ENCODE peak calls at places on chromosome X, in seven cellular contexts. Q, G, K, B, J, W and F are unnamed samples.

GRCh38 chrX:118685393-118685792 is 42.0 kb upstream of the IL13RA1 start:
- DNase-seq in K (no peak), J (no peak), B (no peak), G (no peak), W (no peak), Q (no peak), F (no peak)

GRCh38 chrX:130974323-130974722 is 71.3 kb upstream of the ENOX2 start:
- DNase-seq in J (no peak), G (no peak), B (no peak), K (no peak), W (peak; percentile 1), Q (no peak), F (no peak)

GRCh38 chrX:19751068-19751467 is 136.3 kb downstream of the SH3KBP1 start:
- DNase-seq in W (no peak), G (no peak), J (peak; percentile 37), K (no peak), B (no peak), Q (no peak), F (no peak)

GRCh38 chrX:12978205-12979010 is 3.5 kb downstream of the TMSB4X start:
- DNase-seq in B (peak; percentile 75), Q (peak; percentile 71), G (peak; percentile 81), W (peak; percentile 88), K (no peak), J (peak; percentile 84), F (no peak)

GRCh38 chrX:29231800-29232199 is 644.6 kb downstream of the IL1RAPL1 start:
- DNase-seq in K (no peak), W (peak; percentile 15), G (peak; percentile 2), J (no peak), Q (no peak), B (no peak), F (no peak)

GRCh38 chrX:121163443-121163842 is 116.0 kb downstream of the GLUD2 start:
- DNase-seq in B (no peak), W (no peak), G (no peak), K (no peak), Q (no peak), J (no peak), F (no peak)

GRCh38 chrX:42755820-42756219 is 22.1 kb downstream of the PPP1R2C start:
- DNase-seq in K (peak; percentile 21), G (no peak), J (peak; percentile 17), B (no peak), Q (peak; percentile 38), W (peak; percentile 70), F (no peak)

GRCh38 chrX:103818844-103819243 is 13.2 kb downstream of the RAB9B start:
- DNase-seq in J (no peak), G (peak; percentile 5), W (peak; percentile 31), Q (no peak), K (no peak), B (no peak), F (no peak)

GRCh38 chrX:121931567-121931966 is 884.2 kb downstream of the GLUD2 start:
- DNase-seq in J (no peak), W (no peak), Q (no peak), K (no peak), G (no peak), B (no peak), F (no peak)

GRCh38 chrX:23784487-23785301 is 1.7 kb downstream of the SAT1 start:
- DNase-seq in K (no peak), W (peak; percentile 82), Q (no peak), G (peak; percentile 64), J (no peak), B (no peak), F (no peak)

GRCh38 chrX:120299928-120300327 is 11.3 kb downstream of the TMEM255A start:
- DNase-seq in G (peak; percentile 9), B (no peak), Q (no peak), J (no peak), W (no peak), K (no peak), F (no peak)

GRCh38 chrX:6778547-6779231 is 243.8 kb upstream of the VCX3A start:
- DNase-seq in J (no peak), B (no peak), K (no peak), W (no peak), G (no peak), Q (no peak), F (no peak)

GRCh38 chrX:103417370-103417769 is 41.0 kb downstream of the BEX3 start:
- DNase-seq in G (no peak), W (no peak), B (no peak), Q (no peak), J (no peak), K (no peak), F (no peak)

GRCh38 chrX:69320116-69320515 is 154.9 kb upstream of the PJA1 start:
- DNase-seq in J (no peak), W (no peak), B (no peak), K (no peak), G (no peak), Q (no peak), F (no peak)

GRCh38 chrX:41273638-41274037 is 60.3 kb upstream of the DDX3X start:
- DNase-seq in W (peak; percentile 19), Q (no peak), J (no peak), B (no peak), G (peak; percentile 23), K (no peak), F (no peak)

GRCh38 chrX:17564689-17565409 is 172.4 kb upstream of the SCML1 start:
- DNase-seq in K (no peak), G (no peak), J (no peak), B (no peak), W (peak; percentile 68), Q (peak; percentile 46), F (no peak)

GRCh38 chrX:7709845-7710244 is 133.1 kb upstream of the VCX start:
- DNase-seq in W (no peak), G (no peak), J (no peak), B (no peak), K (no peak), Q (no peak), F (no peak)

GRCh38 chrX:8433296-8434094 is 31.1 kb upstream of the VCX3B start:
- DNase-seq in Q (no peak), K (no peak), W (no peak), B (no peak), J (no peak), G (no peak), F (no peak)

GRCh38 chrX:119726900-119727555 is 31.4 kb upstream of the SOWAHD start:
- DNase-seq in Q (no peak), B (peak; percentile 10), W (no peak), K (no peak), G (no peak), J (peak; percentile 34), F (no peak)

GRCh38 chrX:1496076-1496475 is 40.9 kb downstream of the P2RY8 start:
- DNase-seq in B (no peak), J (peak; percentile 10), W (no peak), Q (no peak), G (no peak), K (no peak), F (no peak)
- H3K4me3 ChIP-seq in B (no peak overlapping the region), J (no peak overlapping the region), W (no peak overlapping the region), Q (no peak overlapping the region), G (no peak overlapping the region), K (no peak overlapping the region), F (no peak overlapping the region)

GRCh38 chrX:47224896-47225290 is 6.4 kb downstream of the CDK16 start:
- DNase-seq in J (no peak), K (no peak), Q (no peak), G (no peak), W (no peak), B (no peak), F (peak; percentile 43)

GRCh38 chrX:47221756-47222155 is 3.3 kb downstream of the CDK16 start:
- DNase-seq in Q (no peak), J (no peak), K (no peak), G (no peak), W (no peak), B (no peak), F (peak; percentile 46)

GRCh38 chrX:47222776-47223350 is 4.4 kb downstream of the CDK16 start:
- DNase-seq in B (no peak), G (no peak), W (no peak), J (no peak), Q (no peak), K (no peak), F (no peak)

GRCh38 chrX:47224266-47224895 is 5.9 kb downstream of the CDK16 start:
- DNase-seq in B (no peak), G (no peak), K (no peak), J (no peak), W (no peak), Q (no peak), F (no peak)

DNA sequence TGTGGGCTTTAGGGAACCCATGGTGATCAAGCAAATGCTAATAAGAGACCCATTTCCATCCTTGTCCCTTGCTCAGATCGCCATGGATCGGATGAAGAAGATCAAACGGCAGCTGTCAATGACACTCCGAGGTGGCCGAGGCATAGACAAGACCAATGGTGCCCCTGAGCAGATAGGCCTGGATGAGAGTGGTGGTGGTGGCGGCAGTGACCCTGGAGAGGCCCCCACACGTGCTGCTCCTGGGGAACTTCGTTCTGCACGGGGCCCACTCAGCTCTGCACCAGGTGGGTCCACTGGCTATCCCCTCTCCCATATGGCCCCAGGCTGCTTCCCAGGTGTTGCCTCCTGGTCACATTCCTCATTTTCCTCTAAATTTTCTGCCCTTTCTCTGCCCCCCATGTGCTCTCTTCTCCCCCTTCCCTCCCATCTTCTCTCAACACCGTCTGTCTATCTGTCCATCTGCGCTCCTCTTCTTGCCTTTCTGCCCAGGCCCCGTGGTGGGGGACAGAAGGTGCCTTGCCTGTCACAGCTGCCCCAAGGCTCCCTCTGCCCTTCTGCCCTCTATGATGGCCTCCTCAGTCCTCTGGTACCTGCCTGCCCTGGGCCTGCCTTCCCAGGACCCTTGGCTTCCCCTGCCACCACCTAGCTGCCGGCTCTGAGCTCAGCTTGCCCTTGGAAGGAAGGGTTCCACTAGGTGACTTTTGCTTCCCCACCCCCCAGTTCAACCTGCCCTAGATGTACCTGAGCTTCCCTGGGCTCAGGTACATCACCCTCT is 5.2 kb downstream of the CDK16 start:
- DNase-seq in Q (no peak), K (no peak), B (no peak), J (no peak), G (no peak), W (no peak), F (no peak)
- H3K27ac ChIP-seq in Q (no peak overlapping the region), K (no peak overlapping the region), B (no peak overlapping the region), J (no peak overlapping the region), G (no peak overlapping the region), W (no peak overlapping the region), F (no peak overlapping the region)

DNA sequence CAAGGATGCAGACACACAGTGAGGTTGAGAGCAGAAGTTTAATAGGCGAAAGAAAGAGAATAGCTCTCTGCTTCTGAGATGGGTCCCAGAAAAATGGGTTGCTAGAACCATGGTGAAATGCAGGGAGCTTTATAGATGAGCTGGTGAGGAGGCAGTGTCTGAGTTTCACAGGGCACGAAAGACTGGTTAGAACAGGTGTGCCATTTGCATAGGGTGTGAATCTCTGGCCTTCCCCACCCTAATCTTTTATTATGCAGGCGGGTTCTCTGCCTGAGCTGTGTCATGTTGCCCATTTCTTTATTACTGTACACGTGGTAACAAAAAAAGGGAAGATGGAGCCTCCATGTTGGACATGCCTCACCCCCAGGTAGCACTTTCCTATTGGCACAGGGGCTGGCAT is 39.1 kb downstream of the FUNDC1 start:
- DNase-seq in K (no peak), Q (no peak), W (no peak), B (no peak), J (no peak), G (no peak), F (no peak)
- TF ChIP-seq CTCF in K (no peak), Q (no peak), W (no peak), B (no peak), J (no peak), G (no peak), F (no peak)

DNA sequence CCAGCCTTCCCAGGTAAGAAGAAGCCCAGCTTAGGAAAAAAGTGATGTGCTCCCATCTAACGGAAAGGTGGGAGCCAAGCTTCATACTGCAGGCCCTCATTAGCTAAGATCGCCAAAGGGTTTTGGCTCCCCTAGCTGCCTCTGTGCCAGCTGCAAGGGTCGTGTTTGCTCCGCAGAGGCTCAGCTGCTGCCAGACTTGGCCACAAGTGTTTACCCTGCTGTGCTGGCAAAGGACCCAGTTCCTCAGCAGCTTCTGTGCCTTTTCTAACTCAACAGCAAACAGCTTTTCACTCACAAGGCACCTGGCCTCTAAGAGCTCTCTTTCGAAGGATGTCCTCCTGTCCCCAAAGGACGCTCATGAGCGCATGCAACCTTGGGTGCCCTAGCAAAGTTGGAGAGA is 12.2 kb upstream of the VMA21 start:
- DNase-seq in G (no peak), B (no peak), J (no peak), Q (peak; percentile 46), K (no peak), W (no peak), F (no peak)
- H3K4me3 ChIP-seq in G (no peak overlapping the region), B (no peak overlapping the region), J (no peak overlapping the region), Q (no peak overlapping the region), K (no peak overlapping the region), W (no peak overlapping the region), F (no peak overlapping the region)